ENCODE peak calls at places on chromosomes 12 and 14, in ten cellular contexts. C, D, X, B, E, W, T, U, H and P are unnamed samples.
A peak's percentile ranks its signal among the peaks of the same experiment; 100 is the strongest.

GRCh38 chr12:537772-538171 is 78.0 kb downstream of the B4GALNT3 start:
- DNase-seq in C (no peak), D (peak; percentile 91), X (no peak), B (no peak), E (no peak), W (peak; percentile 93), T (no peak), U (no peak), H (no peak), P (no peak)

GRCh38 chr12:19641235-19642080 is 202.2 kb downstream of the AEBP2 start:
- DNase-seq in C (no peak), D (no peak), X (no peak), B (no peak), E (no peak), W (no peak), T (no peak), U (peak; percentile 76), H (no peak), P (no peak)

GRCh38 chr14:22281322-22281977 is 307.6 kb downstream of the DAD1 start:
- DNase-seq in C (no peak), D (no peak), X (no peak), B (no peak), E (no peak), W (no peak), T (no peak), U (no peak), H (no peak), P (no peak)

GRCh38 chr12:57726884-57727757 is 11.4 kb downstream of the AGAP2 start:
- DNase-seq in C (peak; percentile 65), D (peak; percentile 16), X (no peak), B (peak; percentile 84), E (peak; percentile 40), W (peak; percentile 32), T (no peak), U (peak; percentile 33), H (no peak), P (peak; percentile 61)

GRCh38 chr14:104970231-104971068 is 7.7 kb downstream of the AHNAK2 start:
- DNase-seq in C (no peak), D (no peak), X (no peak), B (peak; percentile 79), E (peak; percentile 48), W (peak; percentile 37), T (no peak), U (peak; percentile 92), H (no peak), P (peak; percentile 85)

GRCh38 chr12:55704824-55705780 is 2.6 kb downstream of the ITGA7 start:
- DNase-seq in C (no peak), D (no peak), X (no peak), B (no peak), E (no peak), W (no peak), T (no peak), U (no peak), H (no peak), P (peak; percentile 61)

GRCh38 chr12:3641428-3641883 is 111.5 kb downstream of the CRACR2A start:
- DNase-seq in C (no peak), D (no peak), X (no peak), B (peak; percentile 41), E (no peak), W (no peak), T (no peak), U (peak; percentile 73), H (no peak), P (no peak)

GRCh38 chr12:34033628-34034296 is 11.5 kb downstream of the ALG10 start:
- DNase-seq in C (no peak), D (peak; percentile 34), X (no peak), B (no peak), E (peak; percentile 27), W (no peak), T (no peak), U (peak; percentile 15), H (peak; percentile 53), P (no peak)

GRCh38 chr14:38505221-38506095 is 249.6 kb upstream of the CLEC14A start:
- DNase-seq in C (no peak), D (no peak), X (no peak), B (no peak), E (no peak), W (no peak), T (no peak), U (peak; percentile 31), H (no peak), P (no peak)

GRCh38 chr14:50342211-50343080 is 30.3 kb downstream of the DMAC2L start:
- DNase-seq in C (no peak), D (peak; percentile 46), X (no peak), B (peak; percentile 82), E (peak; percentile 72), W (peak; percentile 67), T (peak; percentile 45), U (peak; percentile 83), H (peak; percentile 90), P (peak; percentile 47)

GRCh38 chr14:104563742-104564615 is 15.6 kb upstream of the C14orf180 start:
- DNase-seq in C (peak; percentile 80), D (peak; percentile 42), X (peak; percentile 42), B (peak; percentile 97), E (peak; percentile 89), W (peak; percentile 80), T (peak; percentile 72), U (peak; percentile 32), H (peak; percentile 68), P (peak; percentile 90)

GRCh38 chr14:59920378-59920683 is 387 bp downstream of the LRRC9 start:
- DNase-seq in C (no peak), D (no peak), X (no peak), B (no peak), E (no peak), W (peak; percentile 57), T (no peak), U (no peak), H (no peak), P (no peak)

GRCh38 chr14:87869619-87870583 is 123.1 kb downstream of the GALC start:
- DNase-seq in C (no peak), D (no peak), X (no peak), B (peak; percentile 50), E (no peak), W (no peak), T (no peak), U (peak; percentile 94), H (no peak), P (no peak)

DNA sequence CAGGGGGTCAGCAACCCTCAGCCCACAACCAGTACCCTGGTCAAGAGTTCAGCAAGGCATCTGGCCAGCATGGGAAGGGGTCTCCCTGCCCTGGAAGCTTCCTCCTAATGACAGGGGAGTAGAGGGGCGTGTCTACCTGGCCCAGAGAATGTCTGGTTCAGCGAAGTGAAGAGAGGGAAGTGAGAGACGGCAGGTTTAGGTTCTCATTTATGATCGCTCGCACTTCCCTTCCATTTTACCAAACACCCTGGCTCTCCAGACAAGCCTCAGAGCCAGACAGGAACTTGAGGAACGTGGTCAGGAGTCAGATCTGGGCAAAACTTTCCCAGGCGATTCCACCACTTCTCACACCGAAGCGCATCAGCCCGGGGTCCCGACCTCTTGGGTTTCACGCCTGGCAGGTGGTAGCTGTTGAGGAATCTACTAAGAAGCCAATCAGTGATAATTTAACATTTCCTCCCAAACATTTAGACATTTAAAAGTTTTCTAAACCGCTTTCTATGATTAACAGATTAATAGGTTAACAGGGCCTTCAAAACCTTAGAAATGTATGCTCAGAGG is 21.3 kb downstream of the ACTN1 start:
- DNase-seq in C (no peak), D (no peak), X (no peak), B (no peak), E (no peak), W (no peak), T (no peak), U (no peak), H (no peak), P (no peak)
- H3K4me1 ChIP-seq in C (no peaks in the 10 kb centered on the region), D (peaks cover 28% of the 10 kb centered on the region), X (peaks cover 66% of the 10 kb centered on the region), B (peaks cover 7% of the 10 kb centered on the region), E (peaks cover 26% of the 10 kb centered on the region), W (peaks cover 32% of the 10 kb centered on the region), T (peaks cover 95% of the 10 kb centered on the region), U (peaks cover 63% of the 10 kb centered on the region), H (peaks cover 14% of the 10 kb centered on the region), P (peaks cover 39% of the 10 kb centered on the region)

GRCh38 chr12:12903642-12904609 is 12.6 kb downstream of the GPRC5A start:
- DNase-seq in C (no peak), D (peak; percentile 98), X (no peak), B (no peak), E (no peak), W (peak; percentile 84), T (no peak), U (no peak), H (no peak), P (no peak)
- H3K4me1 ChIP-seq in C (no peaks in the 10 kb centered on the region), D (peaks cover 13% of the 10 kb centered on the region), X (peaks cover 2% of the 10 kb centered on the region), B (no peaks in the 10 kb centered on the region), E (no peaks in the 10 kb centered on the region), W (peaks cover 15% of the 10 kb centered on the region), T (no peaks in the 10 kb centered on the region), U (peaks cover 26% of the 10 kb centered on the region), H (no peaks in the 10 kb centered on the region), P (peaks cover 1% of the 10 kb centered on the region)

GRCh38 chr14:68247281-68247680 is 427.7 kb downstream of the RAD51B start:
- DNase-seq in C (no peak), D (no peak), X (no peak), B (no peak), E (no peak), W (no peak), T (no peak), U (no peak), H (no peak), P (no peak)
- H3K4me1 ChIP-seq in C (no peaks in the 10 kb centered on the region), D (peaks cover 39% of the 10 kb centered on the region), X (peaks cover 12% of the 10 kb centered on the region), B (peaks cover 8% of the 10 kb centered on the region), E (peaks cover 72% of the 10 kb centered on the region), W (peaks cover 45% of the 10 kb centered on the region), T (peaks cover 15% of the 10 kb centered on the region), U (peaks cover 33% of the 10 kb centered on the region), H (peaks cover 41% of the 10 kb centered on the region), P (peaks cover 20% of the 10 kb centered on the region)

GRCh38 chr12:124851344-124851743 is 12.3 kb downstream of the SCARB1 start:
- DNase-seq in C (no peak), D (peak; percentile 93), X (no peak), B (no peak), E (no peak), W (no peak), T (no peak), U (no peak), H (no peak), P (no peak)

GRCh38 chr12:124853781-124854636 is 9.7 kb downstream of the SCARB1 start:
- DNase-seq in C (no peak), D (no peak), X (no peak), B (peak; percentile 60), E (no peak), W (no peak), T (no peak), U (no peak), H (no peak), P (peak; percentile 41)

GRCh38 chr12:124854637-124855184 is 9.0 kb downstream of the SCARB1 start:
- DNase-seq in C (no peak), D (no peak), X (no peak), B (no peak), E (no peak), W (no peak), T (no peak), U (no peak), H (no peak), P (peak; percentile 29)

GRCh38 chr12:124852911-124853441 is 10.7 kb downstream of the SCARB1 start:
- DNase-seq in C (no peak), D (no peak), X (no peak), B (no peak), E (no peak), W (no peak), T (no peak), U (no peak), H (no peak), P (peak; percentile 50)

DNA sequence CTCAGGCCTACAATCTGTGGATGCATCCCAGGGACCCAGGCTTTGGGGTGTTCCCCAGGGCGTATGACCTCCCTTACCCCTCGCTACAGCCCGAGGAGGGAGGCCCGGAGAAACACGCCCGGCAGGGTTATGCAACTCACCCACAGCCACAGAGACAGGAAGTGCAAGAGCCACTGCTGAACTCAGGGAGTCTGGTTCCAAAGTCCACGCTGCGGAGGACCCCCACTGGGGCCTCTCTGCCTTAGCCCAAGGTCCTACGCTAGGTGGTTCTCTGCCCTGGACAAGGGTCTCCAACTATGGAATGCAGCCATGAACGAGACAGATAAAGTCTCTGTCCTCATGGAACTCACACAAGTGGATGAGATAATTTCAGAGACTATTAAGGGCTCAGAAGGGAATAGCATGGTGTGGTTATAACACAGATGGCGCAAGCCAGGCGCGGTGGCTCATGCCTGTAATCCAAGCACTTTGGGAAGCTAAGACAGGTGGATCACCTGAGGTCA is 11.3 kb downstream of the SCARB1 start:
- DNase-seq in C (peak; percentile 80), D (peak; percentile 91), X (no peak), B (no peak), E (no peak), W (peak; percentile 63), T (no peak), U (no peak), H (no peak), P (peak; percentile 88)
- H3K4me1 ChIP-seq in C (no peaks in the 10 kb centered on the region), D (no peaks in the 10 kb centered on the region), X (no peaks in the 10 kb centered on the region), B (no peaks in the 10 kb centered on the region), E (peaks cover 6% of the 10 kb centered on the region), W (peaks cover 9% of the 10 kb centered on the region), T (peaks cover 8% of the 10 kb centered on the region), U (peaks cover 5% of the 10 kb centered on the region), H (peaks cover 13% of the 10 kb centered on the region), P (peaks cover 16% of the 10 kb centered on the region)